ENCODE peak calls at places on chromosome 22, in nine cellular contexts. One of them, this sample, is unnamed. For H3K4me1, the result is how much of the 10 kb centered on the place peaks cover.

GRCh38 chr22:50711446-50712340 is 26.3 kb upstream of the ACR start:
- DNase-seq in OCI-LY7: no peak
- DNase-seq in K562: no peak
- DNase-seq in HCT116: no peak
- DNase-seq in H1: no peak
- DNase-seq in IMR-90: no peak
- DNase-seq in fibroblast of lung: no peak
- DNase-seq in mesendoderm: no peak
- DNase-seq in mammary epithelial cell: no peak
- DNase-seq in this sample: no peak

GRCh38 chr22:36344106-36344827 is 43.5 kb downstream of the MYH9 start:
- DNase-seq in OCI-LY7: no peak
- DNase-seq in HCT116: no peak
- DNase-seq in mesendoderm: no peak
- DNase-seq in mammary epithelial cell: no peak
- DNase-seq in IMR-90: no peak
- DNase-seq in fibroblast of lung: no peak
- DNase-seq in H1: no peak
- DNase-seq in K562: no peak
- DNase-seq in this sample: no peak

GRCh38 chr22:23803001-23803819 is 16.4 kb downstream of the SMARCB1 start:
- DNase-seq in mesendoderm: no peak
- DNase-seq in HCT116: no peak
- DNase-seq in H1: no peak
- DNase-seq in mammary epithelial cell: no peak
- DNase-seq in OCI-LY7: peak
- DNase-seq in fibroblast of lung: no peak
- DNase-seq in IMR-90: no peak
- DNase-seq in K562: no peak
- DNase-seq in this sample: peak

GRCh38 chr22:27719033-27719341 is 82.6 kb downstream of the MN1 start:
- DNase-seq in mesendoderm: no peak
- DNase-seq in OCI-LY7: no peak
- DNase-seq in K562: no peak
- DNase-seq in mammary epithelial cell: no peak
- DNase-seq in H1: no peak
- DNase-seq in fibroblast of lung: no peak
- DNase-seq in HCT116: no peak
- DNase-seq in IMR-90: no peak
- DNase-seq in this sample: no peak

GRCh38 chr22:17264321-17265052 is 45.3 kb upstream of the ADA2 start:
- DNase-seq in mammary epithelial cell: no peak
- DNase-seq in H1: peak
- DNase-seq in IMR-90: peak
- DNase-seq in mesendoderm: peak
- DNase-seq in K562: no peak
- DNase-seq in fibroblast of lung: peak
- DNase-seq in OCI-LY7: no peak
- DNase-seq in HCT116: no peak
- DNase-seq in this sample: no peak

GRCh38 chr22:23036684-23037428 is 33.5 kb upstream of the GNAZ start:
- DNase-seq in K562: peak
- DNase-seq in OCI-LY7: peak
- DNase-seq in H1: no peak
- DNase-seq in HCT116: no peak
- DNase-seq in mammary epithelial cell: no peak
- DNase-seq in fibroblast of lung: peak
- DNase-seq in mesendoderm: no peak
- DNase-seq in IMR-90: peak
- DNase-seq in this sample: peak

GRCh38 chr22:17638182-17638431 is 450 bp upstream of the BCL2L13 start:
- DNase-seq in HCT116: no peak
- DNase-seq in K562: no peak
- DNase-seq in mesendoderm: no peak
- DNase-seq in OCI-LY7: peak
- DNase-seq in mammary epithelial cell: no peak
- DNase-seq in IMR-90: no peak
- DNase-seq in fibroblast of lung: no peak
- DNase-seq in H1: no peak
- DNase-seq in this sample: peak

GRCh38 chr22:46744581-46744980 is 6.5 kb upstream of the CERK start:
- DNase-seq in OCI-LY7: no peak
- DNase-seq in mesendoderm: no peak
- DNase-seq in K562: no peak
- DNase-seq in IMR-90: no peak
- DNase-seq in HCT116: no peak
- DNase-seq in fibroblast of lung: no peak
- DNase-seq in H1: no peak
- DNase-seq in mammary epithelial cell: no peak
- DNase-seq in this sample: no peak

GRCh38 chr22:50419116-50419515 is 55.7 kb downstream of the SBF1 start:
- DNase-seq in fibroblast of lung: no peak
- DNase-seq in OCI-LY7: no peak
- DNase-seq in H1: no peak
- DNase-seq in HCT116: no peak
- DNase-seq in mammary epithelial cell: no peak
- DNase-seq in K562: no peak
- DNase-seq in IMR-90: no peak
- DNase-seq in mesendoderm: no peak
- DNase-seq in this sample: no peak

GRCh38 chr22:45891021-45891421 is 85.9 kb downstream of the WNT7B start:
- DNase-seq in fibroblast of lung: no peak
- DNase-seq in mesendoderm: no peak
- DNase-seq in H1: no peak
- DNase-seq in IMR-90: no peak
- DNase-seq in mammary epithelial cell: no peak
- DNase-seq in K562: no peak
- DNase-seq in HCT116: no peak
- DNase-seq in OCI-LY7: no peak
- DNase-seq in this sample: no peak

GRCh38 chr22:48482771-48483170 is 1344.9 kb downstream of the BRD1 start:
- DNase-seq in IMR-90: no peak
- DNase-seq in fibroblast of lung: no peak
- DNase-seq in K562: no peak
- DNase-seq in mammary epithelial cell: no peak
- DNase-seq in HCT116: no peak
- DNase-seq in mesendoderm: no peak
- DNase-seq in OCI-LY7: no peak
- DNase-seq in H1: no peak
- DNase-seq in this sample: no peak

GRCh38 chr22:40491990-40492631 is 121.7 kb downstream of the SGSM3 start:
- DNase-seq in H1: no peak
- DNase-seq in mesendoderm: no peak
- DNase-seq in fibroblast of lung: peak
- DNase-seq in K562: no peak
- DNase-seq in IMR-90: peak
- DNase-seq in OCI-LY7: peak
- DNase-seq in HCT116: no peak
- DNase-seq in mammary epithelial cell: no peak
- DNase-seq in this sample: peak

GRCh38 chr22:38144025-38144405 is 33.5 kb upstream of the BAIAP2L2 start:
- DNase-seq in HCT116: peak
- DNase-seq in mammary epithelial cell: no peak
- DNase-seq in K562: no peak
- DNase-seq in fibroblast of lung: no peak
- DNase-seq in OCI-LY7: no peak
- DNase-seq in mesendoderm: peak
- DNase-seq in H1: no peak
- DNase-seq in IMR-90: no peak
- DNase-seq in this sample: peak

GRCh38 chr22:41367039-41367679 is 14.6 kb upstream of the TEF start:
- DNase-seq in IMR-90: peak
- DNase-seq in mesendoderm: peak
- DNase-seq in K562: peak
- DNase-seq in mammary epithelial cell: peak
- DNase-seq in fibroblast of lung: peak
- DNase-seq in HCT116: peak
- DNase-seq in H1: peak
- DNase-seq in OCI-LY7: no peak
- DNase-seq in this sample: no peak

GRCh38 chr22:42283288-42284229 is 13.1 kb upstream of the TCF20 start:
- DNase-seq in IMR-90: no peak
- DNase-seq in HCT116: no peak
- DNase-seq in H1: peak
- DNase-seq in mesendoderm: peak
- DNase-seq in mammary epithelial cell: no peak
- DNase-seq in fibroblast of lung: peak
- DNase-seq in OCI-LY7: no peak
- DNase-seq in K562: peak
- DNase-seq in this sample: no peak

DNA sequence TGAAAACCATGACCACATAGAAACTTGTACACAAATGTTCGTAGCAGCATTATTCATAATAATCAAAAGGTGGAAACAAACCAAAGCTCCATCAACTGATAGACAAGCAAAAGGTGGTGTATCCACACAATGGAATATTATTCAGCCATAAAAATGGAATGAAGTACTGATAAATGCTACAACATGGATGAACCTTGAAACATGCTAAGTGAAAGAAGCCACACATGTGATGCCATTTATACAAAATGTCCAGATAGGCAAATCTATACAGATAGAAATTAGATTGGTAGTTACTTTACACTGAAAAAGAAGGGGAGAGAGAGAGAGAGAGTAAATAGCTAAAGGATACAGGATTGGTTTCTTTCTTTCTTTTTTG is 27.7 kb downstream of the MAPK1 start:
- DNase-seq in HCT116: no peak
- DNase-seq in IMR-90: no peak
- DNase-seq in fibroblast of lung: no peak
- DNase-seq in mesendoderm: no peak
- DNase-seq in H1: no peak
- DNase-seq in mammary epithelial cell: no peak
- DNase-seq in K562: no peak
- DNase-seq in OCI-LY7: no peak
- DNase-seq in this sample: no peak
- H3K4me1 ChIP-seq in HCT116: under half
- H3K4me1 ChIP-seq in IMR-90: under half
- H3K4me1 ChIP-seq in fibroblast of lung: under half
- H3K4me1 ChIP-seq in mesendoderm: under half
- H3K4me1 ChIP-seq in H1: under half
- H3K4me1 ChIP-seq in mammary epithelial cell: under half
- H3K4me1 ChIP-seq in K562: under half
- H3K4me1 ChIP-seq in OCI-LY7: under half
- H3K4me1 ChIP-seq in this sample: under half

GRCh38 chr22:19605508-19606331 is 81.5 kb upstream of the CLDN5 start:
- DNase-seq in IMR-90: no peak
- DNase-seq in fibroblast of lung: no peak
- DNase-seq in H1: no peak
- DNase-seq in mammary epithelial cell: no peak
- DNase-seq in HCT116: no peak
- DNase-seq in OCI-LY7: no peak
- DNase-seq in K562: peak
- DNase-seq in mesendoderm: no peak
- DNase-seq in this sample: no peak

GRCh38 chr22:19606332-19607197 is 82.4 kb upstream of the CLDN5 start:
- DNase-seq in fibroblast of lung: no peak
- DNase-seq in K562: peak
- DNase-seq in mammary epithelial cell: no peak
- DNase-seq in OCI-LY7: no peak
- DNase-seq in H1: no peak
- DNase-seq in IMR-90: no peak
- DNase-seq in mesendoderm: no peak
- DNase-seq in HCT116: no peak
- DNase-seq in this sample: no peak

GRCh38 chr22:19610518-19611253 is 86.5 kb upstream of the CLDN5 start:
- DNase-seq in H1: no peak
- DNase-seq in fibroblast of lung: no peak
- DNase-seq in OCI-LY7: peak
- DNase-seq in mesendoderm: no peak
- DNase-seq in mammary epithelial cell: no peak
- DNase-seq in K562: no peak
- DNase-seq in HCT116: no peak
- DNase-seq in IMR-90: no peak
- DNase-seq in this sample: peak

GRCh38 chr22:19607198-19608113 is 83.2 kb upstream of the CLDN5 start:
- DNase-seq in IMR-90: peak
- DNase-seq in K562: peak
- DNase-seq in mammary epithelial cell: peak
- DNase-seq in OCI-LY7: peak
- DNase-seq in mesendoderm: no peak
- DNase-seq in HCT116: no peak
- DNase-seq in fibroblast of lung: no peak
- DNase-seq in H1: peak
- DNase-seq in this sample: no peak

GRCh38 chr22:19608114-19608494 is 83.9 kb upstream of the CLDN5 start:
- DNase-seq in OCI-LY7: no peak
- DNase-seq in H1: no peak
- DNase-seq in IMR-90: no peak
- DNase-seq in HCT116: no peak
- DNase-seq in fibroblast of lung: no peak
- DNase-seq in K562: no peak
- DNase-seq in mammary epithelial cell: no peak
- DNase-seq in mesendoderm: no peak
- DNase-seq in this sample: no peak
- H3K4me2 ChIP-seq in OCI-LY7: no peak
- H3K4me2 ChIP-seq in H1: no peak
- H3K4me2 ChIP-seq in IMR-90: no peak
- H3K4me2 ChIP-seq in HCT116: no peak
- H3K4me2 ChIP-seq in fibroblast of lung: no peak
- H3K4me2 ChIP-seq in K562: no peak
- H3K4me2 ChIP-seq in mammary epithelial cell: no peak
- H3K4me2 ChIP-seq in mesendoderm: no peak
- H3K4me2 ChIP-seq in this sample: no peak

DNA sequence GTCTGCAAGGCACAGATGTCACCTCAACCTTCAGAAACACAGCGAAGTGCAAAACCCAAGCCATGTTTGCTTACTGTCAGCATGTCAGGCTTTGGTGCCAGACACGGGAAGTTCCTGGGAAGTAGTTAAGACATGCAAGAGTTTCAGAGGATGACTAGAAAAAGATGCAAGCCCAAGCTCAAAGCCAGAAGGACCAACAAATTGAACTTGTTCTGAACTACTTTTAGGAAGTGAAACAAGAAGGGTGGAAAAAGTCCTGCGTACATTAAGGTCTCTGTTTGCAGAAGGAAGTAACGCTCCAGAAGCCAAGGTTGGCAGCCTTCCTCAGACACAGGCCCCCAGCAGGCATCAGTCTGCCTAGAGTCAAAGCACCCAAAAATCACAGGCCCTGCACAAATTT is 2.6 kb downstream of the AP1B1 start:
- DNase-seq in H1: no peak
- DNase-seq in mesendoderm: no peak
- DNase-seq in fibroblast of lung: no peak
- DNase-seq in HCT116: no peak
- DNase-seq in OCI-LY7: peak
- DNase-seq in mammary epithelial cell: no peak
- DNase-seq in IMR-90: no peak
- DNase-seq in K562: no peak
- DNase-seq in this sample: peak
- H3K27ac ChIP-seq in H1: no peak
- H3K27ac ChIP-seq in mesendoderm: no peak
- H3K27ac ChIP-seq in fibroblast of lung: no peak
- H3K27ac ChIP-seq in HCT116: no peak
- H3K27ac ChIP-seq in OCI-LY7: peak
- H3K27ac ChIP-seq in mammary epithelial cell: no peak
- H3K27ac ChIP-seq in IMR-90: no peak
- H3K27ac ChIP-seq in K562: no peak
- H3K27ac ChIP-seq in this sample: peak

DNA sequence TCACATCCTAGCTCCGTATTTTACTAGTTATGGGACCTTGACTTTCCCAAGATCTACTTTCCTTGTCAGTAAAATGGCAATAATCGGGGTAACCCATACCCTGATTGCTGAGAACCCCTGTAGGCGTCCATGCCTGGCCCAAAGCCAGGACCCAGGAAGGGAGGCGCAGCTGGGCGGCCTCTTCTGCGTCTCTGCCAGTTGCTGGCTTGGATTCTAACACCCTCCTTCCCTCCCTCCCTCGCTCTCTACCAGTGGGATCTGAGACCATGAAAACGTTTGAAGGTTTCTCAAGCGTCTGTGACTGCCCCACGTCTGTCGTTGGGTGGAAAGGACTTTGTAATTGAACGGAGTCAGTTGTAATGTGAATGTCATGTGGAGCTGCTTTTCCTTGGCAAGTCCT is 47.7 kb downstream of the PARVB start:
- DNase-seq in K562: no peak
- DNase-seq in fibroblast of lung: no peak
- DNase-seq in OCI-LY7: no peak
- DNase-seq in HCT116: no peak
- DNase-seq in H1: no peak
- DNase-seq in mesendoderm: no peak
- DNase-seq in IMR-90: no peak
- DNase-seq in mammary epithelial cell: no peak
- DNase-seq in this sample: no peak
- H3K4me1 ChIP-seq in K562: under half
- H3K4me1 ChIP-seq in fibroblast of lung: under half
- H3K4me1 ChIP-seq in OCI-LY7: under half
- H3K4me1 ChIP-seq in HCT116: under half
- H3K4me1 ChIP-seq in H1: under half
- H3K4me1 ChIP-seq in mesendoderm: under half
- H3K4me1 ChIP-seq in IMR-90: under half
- H3K4me1 ChIP-seq in mammary epithelial cell: under half
- H3K4me1 ChIP-seq in this sample: under half

This sample was measured in Karpas-422.